ENCODE peak calls at places on chromosomes 12 and 14, in four cellular contexts. G is left ventricle myocardium inferior, Q is suprapubic skin, E is ascending aorta. O is an unnamed sample.

GRCh38 chr14:101109981-101110728 is 206.6 kb upstream of the RTL1 start:
- DNase-seq in G (no peak), Q (peak), E (no peak), O (no peak)

GRCh38 chr12:51823875-51824565 is 24.5 kb downstream of the FIGNL2 start:
- DNase-seq in G (no peak), Q (no peak), E (no peak), O (no peak)

GRCh38 chr12:114690267-114691135 is 6.5 kb upstream of the TBX3 start:
- DNase-seq in G (no peak), Q (no peak), E (no peak), O (no peak)

GRCh38 chr12:54977857-54978256 is 6.7 kb downstream of the TESPA1 start:
- DNase-seq in G (no peak), Q (no peak), E (no peak), O (no peak)

GRCh38 chr12:27331299-27331926 is 1.2 kb upstream of the BMAL2 start:
- DNase-seq in G (no peak), Q (no peak), E (no peak), O (no peak)

GRCh38 chr14:74935340-74935640 is 12.2 kb upstream of the RPS6KL1 start:
- DNase-seq in G (peak), Q (no peak), E (no peak), O (peak)

GRCh38 chr14:101102875-101103274 is 199.4 kb upstream of the RTL1 start:
- DNase-seq in G (no peak), Q (peak), E (no peak), O (no peak)

GRCh38 chr14:91372680-91373495 is 44.7 kb downstream of the CCDC88C start:
- DNase-seq in G (no peak), Q (no peak), E (no peak), O (no peak)

GRCh38 chr12:75894965-75895754 is 136.4 kb downstream of the PHLDA1 start:
- DNase-seq in G (no peak), Q (no peak), E (no peak), O (no peak)

GRCh38 chr14:89617471-89618291 is 200.6 kb upstream of the FOXN3 start:
- DNase-seq in G (no peak), Q (no peak), E (no peak), O (peak)

GRCh38 chr12:70028515-70028914 is 203.5 kb downstream of the MYRFL start:
- DNase-seq in G (no peak), Q (no peak), E (no peak), O (peak)

GRCh38 chr12:72673853-72674252 is 401.7 kb downstream of the TRHDE start:
- DNase-seq in G (no peak), Q (no peak), E (no peak), O (no peak)

GRCh38 chr12:81866081-81866480 is 106.9 kb upstream of the PPFIA2 start:
- DNase-seq in G (no peak), Q (no peak), E (no peak), O (no peak)

GRCh38 chr14:93675651-93676050 is 112.6 kb downstream of the PRIMA1 start:
- DNase-seq in G (no peak), Q (no peak), E (no peak), O (no peak)

GRCh38 chr12:95546491-95546813 is 4.8 kb downstream of the USP44 start:
- DNase-seq in G (no peak), Q (no peak), E (no peak), O (no peak)

DNA sequence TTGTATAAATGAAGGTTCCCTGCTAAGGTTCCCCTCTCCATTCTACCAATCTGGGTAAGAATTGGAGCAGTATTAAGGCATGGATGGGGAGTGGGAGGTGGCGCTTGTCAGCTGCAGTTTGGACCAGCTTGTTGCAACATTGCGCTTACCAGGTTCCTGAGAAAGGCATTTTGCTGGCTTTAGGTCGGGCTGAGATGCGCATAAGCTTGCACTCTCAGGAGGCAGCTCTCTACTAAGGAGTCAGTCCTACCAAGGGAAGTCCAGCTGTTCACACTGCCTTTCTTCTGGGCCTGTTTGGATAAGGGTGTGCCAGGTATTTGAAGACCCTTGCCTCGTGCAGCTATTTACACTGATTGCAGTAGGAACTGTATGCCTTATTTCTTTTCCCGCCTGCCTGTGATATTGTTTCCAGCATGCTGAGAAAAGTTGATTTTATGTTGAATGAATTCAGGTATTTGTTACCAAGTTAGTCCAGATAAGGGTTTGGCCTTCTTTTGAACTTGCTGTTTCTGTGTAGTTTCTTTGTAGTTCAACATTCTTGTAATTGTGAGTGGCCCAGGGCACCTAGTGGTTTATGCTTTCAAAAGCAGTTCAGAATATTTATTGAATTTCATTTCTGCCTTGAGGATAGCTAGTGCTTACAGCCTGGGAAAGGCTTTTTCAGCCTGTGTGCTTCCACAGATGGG is 2.6 kb downstream of the MLEC start:
- DNase-seq in G (no peak), Q (no peak), E (no peak), O (no peak)
- H3K4me3 ChIP-seq in G (peak), Q (peak), E (peak), O (peak)

GRCh38 chr12:66571361-66571760 is 107.5 kb downstream of the GRIP1 start:
- DNase-seq in G (no peak), Q (no peak), E (no peak), O (no peak)

GRCh38 chr12:66573605-66574004 is 105.3 kb downstream of the GRIP1 start:
- DNase-seq in G (no peak), Q (no peak), E (no peak), O (no peak)

GRCh38 chr12:66572845-66573244 is 106.0 kb downstream of the GRIP1 start:
- DNase-seq in G (no peak), Q (no peak), E (no peak), O (no peak)
- H3K27ac ChIP-seq in G (no peak), Q (no peak), E (no peak), O (no peak)

GRCh38 chr12:57229041-57229633 is 374 bp upstream of the SHMT2 start:
- DNase-seq in G (no peak), Q (no peak), E (no peak), O (no peak)
- H3K4me3 ChIP-seq in G (peak), Q (peak), E (peak), O (peak)

GRCh38 chr14:52080817-52081755 is 12.2 kb upstream of the NID2 start:
- DNase-seq in G (no peak), Q (no peak), E (no peak), O (peak)
- H3K27ac ChIP-seq in G (peak), Q (no peak), E (no peak), O (no peak)

GRCh38 chr14:33488547-33488946 is 462.3 kb downstream of the EGLN3 start:
- DNase-seq in G (no peak), Q (no peak), E (no peak), O (no peak)
- H3K4me3 ChIP-seq in G (no peak), Q (no peak), E (no peak), O (no peak)